ENCODE peak calls at places on chromosome 16, in six cellular contexts. One of them, this sample, is unnamed.

GRCh38 chr16:77943770-77944169 is 78.6 kb upstream of the CLEC3A start:
- DNase-seq in lower leg skin: no peak
- DNase-seq in GM12865: no peak
- DNase-seq in cardiac muscle cell: no peak
- DNase-seq in sigmoid colon: no peak
- DNase-seq in PC-9: no peak
- DNase-seq in this sample: no peak

GRCh38 chr16:3980311-3981111 is 100.0 kb upstream of the CREBBP start:
- DNase-seq in lower leg skin: no peak
- DNase-seq in cardiac muscle cell: peak; percentile 74
- DNase-seq in PC-9: peak; percentile 36
- DNase-seq in sigmoid colon: no peak
- DNase-seq in GM12865: no peak
- DNase-seq in this sample: no peak

GRCh38 chr16:66894948-66895696 is 14.8 kb downstream of the PDP2 start:
- DNase-seq in sigmoid colon: peak; percentile 82
- DNase-seq in GM12865: peak; percentile 78
- DNase-seq in cardiac muscle cell: peak; percentile 85
- DNase-seq in PC-9: peak; percentile 66
- DNase-seq in lower leg skin: peak; percentile 54
- DNase-seq in this sample: peak; percentile 38

GRCh38 chr16:14289692-14290340 is 218.7 kb downstream of the MRTFB start:
- DNase-seq in GM12865: peak; percentile 56
- DNase-seq in lower leg skin: no peak
- DNase-seq in cardiac muscle cell: peak; percentile 35
- DNase-seq in PC-9: peak; percentile 35
- DNase-seq in sigmoid colon: no peak
- DNase-seq in this sample: no peak

GRCh38 chr16:14564323-14564722 is 65.7 kb downstream of the PARN start:
- DNase-seq in cardiac muscle cell: no peak
- DNase-seq in sigmoid colon: no peak
- DNase-seq in lower leg skin: no peak
- DNase-seq in GM12865: no peak
- DNase-seq in PC-9: peak; percentile 26
- DNase-seq in this sample: no peak

GRCh38 chr16:54477766-54478165 is 191.2 kb upstream of the IRX3 start:
- DNase-seq in sigmoid colon: no peak
- DNase-seq in cardiac muscle cell: no peak
- DNase-seq in PC-9: no peak
- DNase-seq in lower leg skin: no peak
- DNase-seq in GM12865: no peak
- DNase-seq in this sample: no peak

GRCh38 chr16:80233097-80233835 is 307.5 kb upstream of the DYNLRB2 start:
- DNase-seq in PC-9: no peak
- DNase-seq in sigmoid colon: no peak
- DNase-seq in GM12865: peak; percentile 4
- DNase-seq in cardiac muscle cell: no peak
- DNase-seq in lower leg skin: no peak
- DNase-seq in this sample: peak; percentile 18

GRCh38 chr16:88806491-88807111 is 3.0 kb downstream of the CDT1 start:
- DNase-seq in GM12865: no peak
- DNase-seq in sigmoid colon: no peak
- DNase-seq in cardiac muscle cell: no peak
- DNase-seq in lower leg skin: no peak
- DNase-seq in PC-9: no peak
- DNase-seq in this sample: no peak

GRCh38 chr16:80519189-80519588 is 21.6 kb upstream of the DYNLRB2 start:
- DNase-seq in sigmoid colon: no peak
- DNase-seq in cardiac muscle cell: no peak
- DNase-seq in lower leg skin: no peak
- DNase-seq in PC-9: no peak
- DNase-seq in GM12865: no peak
- DNase-seq in this sample: no peak

GRCh38 chr16:56348168-56349085 is 76.9 kb downstream of the AMFR start:
- DNase-seq in GM12865: no peak
- DNase-seq in lower leg skin: no peak
- DNase-seq in cardiac muscle cell: no peak
- DNase-seq in sigmoid colon: no peak
- DNase-seq in PC-9: no peak
- DNase-seq in this sample: no peak

GRCh38 chr16:22291860-22292692 is 5.1 kb upstream of the POLR3E start:
- DNase-seq in GM12865: no peak
- DNase-seq in cardiac muscle cell: peak; percentile 69
- DNase-seq in lower leg skin: no peak
- DNase-seq in PC-9: no peak
- DNase-seq in sigmoid colon: no peak
- DNase-seq in this sample: no peak

GRCh38 chr16:89924298-89924924 is 1.3 kb downstream of the TUBB3 start:
- DNase-seq in PC-9: no peak
- DNase-seq in lower leg skin: no peak
- DNase-seq in GM12865: peak; percentile 37
- DNase-seq in sigmoid colon: no peak
- DNase-seq in cardiac muscle cell: peak; percentile 54
- DNase-seq in this sample: no peak

GRCh38 chr16:54136276-54136625 is 150.3 kb downstream of the IRX3 start:
- DNase-seq in PC-9: no peak
- DNase-seq in lower leg skin: no peak
- DNase-seq in sigmoid colon: no peak
- DNase-seq in cardiac muscle cell: peak; percentile 46
- DNase-seq in GM12865: no peak
- DNase-seq in this sample: no peak

GRCh38 chr16:89723279-89724250 is 2.2 kb downstream of the ZNF276 start:
- DNase-seq in GM12865: no peak
- DNase-seq in lower leg skin: no peak
- DNase-seq in cardiac muscle cell: peak; percentile 36
- DNase-seq in sigmoid colon: peak; percentile 77
- DNase-seq in PC-9: no peak
- DNase-seq in this sample: peak; percentile 86

GRCh38 chr16:28202147-28202746 is 9.5 kb downstream of the XPO6 start:
- DNase-seq in lower leg skin: no peak
- DNase-seq in PC-9: no peak
- DNase-seq in cardiac muscle cell: no peak
- DNase-seq in GM12865: no peak
- DNase-seq in sigmoid colon: no peak
- DNase-seq in this sample: no peak

GRCh38 chr16:74627506-74628220 is 20.7 kb upstream of the GLG1 start:
- DNase-seq in GM12865: no peak
- DNase-seq in lower leg skin: no peak
- DNase-seq in PC-9: no peak
- DNase-seq in sigmoid colon: no peak
- DNase-seq in cardiac muscle cell: no peak
- DNase-seq in this sample: peak; percentile 35

GRCh38 chr16:86343111-86343642 is 167.2 kb upstream of the FOXF1 start:
- DNase-seq in GM12865: no peak
- DNase-seq in cardiac muscle cell: peak; percentile 84
- DNase-seq in PC-9: no peak
- DNase-seq in lower leg skin: no peak
- DNase-seq in sigmoid colon: peak; percentile 97
- DNase-seq in this sample: no peak

DNA sequence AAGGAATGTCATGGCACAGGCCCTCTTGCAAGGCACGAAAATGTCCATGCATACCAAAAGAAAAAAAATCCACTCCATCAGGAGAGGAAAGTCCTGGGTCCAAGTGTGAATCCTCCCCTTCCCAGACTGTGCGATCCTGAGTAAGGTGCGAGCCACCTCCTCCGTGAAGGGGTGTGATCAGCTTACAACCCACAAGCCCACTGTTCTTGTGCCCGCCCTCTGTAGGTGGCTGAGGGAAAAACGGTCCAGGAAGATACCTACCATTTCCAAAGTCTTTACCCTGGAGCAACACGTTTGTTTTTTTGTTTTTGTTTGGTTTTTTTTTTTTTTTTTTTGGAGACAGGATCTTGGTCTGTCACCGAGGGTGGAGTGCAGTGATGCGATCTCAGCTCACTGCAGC is 116.5 kb downstream of the ZNF423 start:
- DNase-seq in sigmoid colon: no peak
- DNase-seq in lower leg skin: no peak
- DNase-seq in PC-9: no peak
- DNase-seq in GM12865: no peak
- DNase-seq in cardiac muscle cell: no peak
- DNase-seq in this sample: no peak
- TF ChIP-seq CTCF in sigmoid colon: no peak
- TF ChIP-seq CTCF in lower leg skin: no peak
- TF ChIP-seq CTCF in PC-9: no peak
- TF ChIP-seq CTCF in GM12865: no peak
- TF ChIP-seq CTCF in cardiac muscle cell: peak; percentile 6
- TF ChIP-seq CTCF in this sample: no peak

GRCh38 chr16:9219811-9220210 is 128.4 kb downstream of the HAPSTR1 start:
- DNase-seq in cardiac muscle cell: no peak
- DNase-seq in lower leg skin: no peak
- DNase-seq in PC-9: no peak
- DNase-seq in sigmoid colon: no peak
- DNase-seq in GM12865: no peak
- DNase-seq in this sample: no peak

GRCh38 chr16:9226924-9227323 is 135.5 kb downstream of the HAPSTR1 start:
- DNase-seq in GM12865: no peak
- DNase-seq in cardiac muscle cell: no peak
- DNase-seq in lower leg skin: no peak
- DNase-seq in PC-9: no peak
- DNase-seq in sigmoid colon: no peak
- DNase-seq in this sample: no peak

DNA sequence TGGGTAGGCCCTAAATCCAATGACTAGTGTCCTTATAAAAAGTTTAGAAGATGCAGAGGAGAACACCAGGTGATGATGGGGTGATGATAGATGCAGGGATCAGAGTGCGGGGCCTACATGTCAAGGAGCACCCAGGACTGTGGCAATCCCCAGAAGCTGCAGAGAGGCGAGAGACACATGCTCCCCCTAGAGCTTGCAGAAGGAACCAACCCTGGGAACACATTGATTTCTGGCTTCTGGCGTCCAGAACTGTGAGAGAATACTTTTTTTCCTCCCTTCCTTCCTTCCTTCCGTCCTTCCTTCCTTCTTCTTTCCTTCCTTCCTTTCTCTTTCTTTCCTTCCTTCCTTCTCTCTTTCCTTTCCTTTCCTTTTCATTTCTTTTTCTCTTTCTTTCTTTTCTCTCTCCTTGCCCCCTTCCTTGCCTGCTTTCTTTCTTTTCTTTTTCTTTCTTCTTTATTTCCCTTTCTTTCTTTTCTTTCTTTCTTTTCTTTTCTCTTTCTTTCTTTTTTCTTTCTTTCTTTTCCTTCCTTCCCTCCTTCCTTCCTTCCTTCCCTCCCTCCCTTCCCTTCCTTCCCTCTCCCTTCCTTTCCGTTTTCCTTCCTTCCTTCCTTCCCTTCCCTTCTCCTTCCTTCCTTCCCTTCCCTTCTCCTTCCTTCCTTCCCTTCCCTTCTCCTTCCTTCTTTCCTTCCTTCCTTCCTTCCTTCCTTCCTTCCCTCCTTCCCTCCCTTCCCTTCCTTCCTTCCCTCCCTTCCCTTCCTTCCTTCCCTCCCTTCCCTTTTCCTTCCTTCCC is 134.3 kb downstream of the HAPSTR1 start:
- DNase-seq in lower leg skin: no peak
- DNase-seq in PC-9: no peak
- DNase-seq in GM12865: peak; percentile 28
- DNase-seq in sigmoid colon: peak; percentile 30
- DNase-seq in cardiac muscle cell: peak; percentile 2
- DNase-seq in this sample: no peak
- TF ChIP-seq CTCF in lower leg skin: no peak
- TF ChIP-seq CTCF in PC-9: peak; percentile 49
- TF ChIP-seq CTCF in GM12865: peak; percentile 48
- TF ChIP-seq CTCF in sigmoid colon: no peak
- TF ChIP-seq CTCF in cardiac muscle cell: no peak
- TF ChIP-seq CTCF in this sample: no peak

GRCh38 chr16:2828521-2828840 is 1.6 kb upstream of the ZG16B start:
- DNase-seq in lower leg skin: no peak
- DNase-seq in sigmoid colon: no peak
- DNase-seq in PC-9: no peak
- DNase-seq in cardiac muscle cell: no peak
- DNase-seq in GM12865: no peak
- DNase-seq in this sample: no peak
- TF ChIP-seq CTCF in lower leg skin: no peak
- TF ChIP-seq CTCF in sigmoid colon: no peak
- TF ChIP-seq CTCF in PC-9: no peak
- TF ChIP-seq CTCF in cardiac muscle cell: no peak
- TF ChIP-seq CTCF in GM12865: no peak
- TF ChIP-seq CTCF in this sample: no peak

GRCh38 chr16:2428051-2428786 is 1.0 kb upstream of the CCNF start:
- DNase-seq in cardiac muscle cell: peak; percentile 38
- DNase-seq in PC-9: peak; percentile 63
- DNase-seq in lower leg skin: no peak
- DNase-seq in sigmoid colon: peak; percentile 67
- DNase-seq in GM12865: peak; percentile 75
- DNase-seq in this sample: peak; percentile 45
- TF ChIP-seq CTCF in cardiac muscle cell: peak; percentile 34
- TF ChIP-seq CTCF in PC-9: peak; percentile 49
- TF ChIP-seq CTCF in lower leg skin: no peak
- TF ChIP-seq CTCF in sigmoid colon: peak; percentile 14
- TF ChIP-seq CTCF in GM12865: peak; percentile 41
- TF ChIP-seq CTCF in this sample: no peak

GRCh38 chr16:46857261-46857962 is 26.4 kb upstream of the C16orf87 start:
- DNase-seq in GM12865: peak; percentile 32
- DNase-seq in sigmoid colon: no peak
- DNase-seq in lower leg skin: no peak
- DNase-seq in PC-9: no peak
- DNase-seq in cardiac muscle cell: peak; percentile 50
- DNase-seq in this sample: peak; percentile 47
- TF ChIP-seq CTCF in GM12865: peak; percentile 33
- TF ChIP-seq CTCF in sigmoid colon: peak; percentile 57
- TF ChIP-seq CTCF in lower leg skin: no peak
- TF ChIP-seq CTCF in PC-9: peak; percentile 48
- TF ChIP-seq CTCF in cardiac muscle cell: peak; percentile 44
- TF ChIP-seq CTCF in this sample: no peak

GRCh38 chr16:87682852-87683399 is 80.6 kb downstream of the JPH3 start:
- DNase-seq in sigmoid colon: no peak
- DNase-seq in GM12865: no peak
- DNase-seq in cardiac muscle cell: no peak
- DNase-seq in PC-9: no peak
- DNase-seq in lower leg skin: no peak
- DNase-seq in this sample: no peak

GRCh38 chr16:87684106-87684677 is 81.6 kb downstream of the KLHDC4 start:
- DNase-seq in cardiac muscle cell: no peak
- DNase-seq in lower leg skin: no peak
- DNase-seq in sigmoid colon: no peak
- DNase-seq in PC-9: no peak
- DNase-seq in GM12865: no peak
- DNase-seq in this sample: no peak

GRCh38 chr16:87679593-87680271 is 77.4 kb downstream of the JPH3 start:
- DNase-seq in lower leg skin: no peak
- DNase-seq in PC-9: no peak
- DNase-seq in cardiac muscle cell: no peak
- DNase-seq in GM12865: no peak
- DNase-seq in sigmoid colon: no peak
- DNase-seq in this sample: no peak

GRCh38 chr16:87680272-87680644 is 78.0 kb downstream of the JPH3 start:
- DNase-seq in cardiac muscle cell: no peak
- DNase-seq in lower leg skin: no peak
- DNase-seq in PC-9: no peak
- DNase-seq in sigmoid colon: no peak
- DNase-seq in GM12865: no peak
- DNase-seq in this sample: no peak

GRCh38 chr16:87681990-87682570 is 79.8 kb downstream of the JPH3 start:
- DNase-seq in lower leg skin: no peak
- DNase-seq in GM12865: peak; percentile 45
- DNase-seq in cardiac muscle cell: peak; percentile 78
- DNase-seq in sigmoid colon: no peak
- DNase-seq in PC-9: no peak
- DNase-seq in this sample: no peak
- TF ChIP-seq CTCF in lower leg skin: no peak
- TF ChIP-seq CTCF in GM12865: peak; percentile 47
- TF ChIP-seq CTCF in cardiac muscle cell: peak; percentile 56
- TF ChIP-seq CTCF in sigmoid colon: no peak
- TF ChIP-seq CTCF in PC-9: peak; percentile 50
- TF ChIP-seq CTCF in this sample: no peak

GRCh38 chr16:70682239-70683145 is 3.4 kb downstream of the MTSS2 start:
- DNase-seq in PC-9: no peak
- DNase-seq in GM12865: no peak
- DNase-seq in cardiac muscle cell: no peak
- DNase-seq in lower leg skin: no peak
- DNase-seq in sigmoid colon: no peak
- DNase-seq in this sample: no peak
- TF ChIP-seq CTCF in PC-9: no peak
- TF ChIP-seq CTCF in GM12865: no peak
- TF ChIP-seq CTCF in cardiac muscle cell: no peak
- TF ChIP-seq CTCF in lower leg skin: no peak
- TF ChIP-seq CTCF in sigmoid colon: no peak
- TF ChIP-seq CTCF in this sample: no peak

This sample was measured in pancreas.